ENCODE peak calls at places on chromosomes 6 and 20, in eight cellular contexts. B, S, G, D, K, M, A and J are unnamed samples.

GRCh38 chr6:90217621-90218496 is 78.8 kb downstream of the BACH2 start:
- DNase-seq in B (no peak), S (no peak), G (no peak), D (no peak), K (peak; percentile 70), M (peak; percentile 87), A (no peak), J (no peak)

GRCh38 chr6:15752820-15753219 is 90.0 kb upstream of the DTNBP1 start:
- DNase-seq in B (no peak), S (no peak), G (no peak), D (no peak), K (no peak), M (no peak), A (no peak), J (no peak)

GRCh38 chr6:129744201-129744879 is 34.4 kb upstream of the ARHGAP18 start:
- DNase-seq in B (no peak), S (no peak), G (no peak), D (no peak), K (no peak), M (no peak), A (peak; percentile 94), J (no peak)

GRCh38 chr20:62208805-62209755 is 11.0 kb downstream of the HRH3 start:
- DNase-seq in B (peak; percentile 42), S (peak; percentile 9), G (no peak), D (no peak), K (peak; percentile 63), M (no peak), A (no peak), J (no peak)

GRCh38 chr6:52416629-52417151 is 3.5 kb upstream of the EFHC1 start:
- DNase-seq in B (peak; percentile 58), S (no peak), G (no peak), D (no peak), K (peak; percentile 49), M (no peak), A (peak; percentile 66), J (peak; percentile 16)

GRCh38 chr6:128519931-128520435 is 416 bp downstream of the PTPRK start:
- DNase-seq in B (peak; percentile 35), S (peak; percentile 44), G (peak; percentile 37), D (no peak), K (no peak), M (no peak), A (no peak), J (peak; percentile 12)

GRCh38 chr6:133432021-133432989 is 191.1 kb downstream of the EYA4 start:
- DNase-seq in B (no peak), S (no peak), G (no peak), D (no peak), K (no peak), M (no peak), A (no peak), J (no peak)

GRCh38 chr6:1622220-1622841 is 12.6 kb downstream of the FOXC1 start:
- DNase-seq in B (peak; percentile 92), S (no peak), G (no peak), D (no peak), K (no peak), M (no peak), A (no peak), J (no peak)

GRCh38 chr20:6140947-6141346 is 18.1 kb upstream of the FERMT1 start:
- DNase-seq in B (peak; percentile 22), S (no peak), G (no peak), D (no peak), K (no peak), M (no peak), A (no peak), J (no peak)

GRCh38 chr6:16129623-16130243 is 847 bp downstream of the MYLIP start:
- DNase-seq in B (no peak), S (no peak), G (peak; percentile 26), D (no peak), K (peak; percentile 49), M (no peak), A (peak; percentile 9), J (peak; percentile 57)

GRCh38 chr20:37336369-37337207 is 9.4 kb upstream of the SRC start:
- DNase-seq in B (peak; percentile 79), S (peak; percentile 68), G (peak; percentile 70), D (no peak), K (no peak), M (peak; percentile 77), A (peak; percentile 15), J (no peak)

GRCh38 chr6:72367439-72367838 is 254.4 kb upstream of the KCNQ5 start:
- DNase-seq in B (no peak), S (no peak), G (no peak), D (no peak), K (no peak), M (no peak), A (no peak), J (no peak)

GRCh38 chr20:50295762-50296449 is 105.3 kb downstream of the CEBPB start:
- DNase-seq in B (peak; percentile 87), S (no peak), G (no peak), D (no peak), K (no peak), M (no peak), A (no peak), J (no peak)

GRCh38 chr20:19903168-19903676 is 113.9 kb upstream of the NAA20 start:
- DNase-seq in B (no peak), S (no peak), G (no peak), D (no peak), K (peak; percentile 16), M (no peak), A (peak; percentile 20), J (no peak)

GRCh38 chr20:17471606-17472187 is 59.5 kb downstream of the BFSP1 start:
- DNase-seq in B (no peak), S (no peak), G (no peak), D (no peak), K (no peak), M (no peak), A (no peak), J (no peak)

GRCh38 chr6:25423358-25423757 is 144.2 kb downstream of the CARMIL1 start:
- DNase-seq in B (no peak), S (no peak), G (no peak), D (no peak), K (no peak), M (no peak), A (no peak), J (no peak)

GRCh38 chr6:25427549-25427948 is 148.4 kb downstream of the CARMIL1 start:
- DNase-seq in B (no peak), S (no peak), G (no peak), D (no peak), K (no peak), M (no peak), A (peak; percentile 25), J (no peak)

GRCh38 chr6:25431642-25432307 is 152.6 kb downstream of the CARMIL1 start:
- DNase-seq in B (no peak), S (no peak), G (no peak), D (no peak), K (no peak), M (no peak), A (no peak), J (no peak)

GRCh38 chr6:25424303-25424702 is 145.1 kb downstream of the CARMIL1 start:
- DNase-seq in B (no peak), S (no peak), G (no peak), D (no peak), K (no peak), M (no peak), A (no peak), J (no peak)

GRCh38 chr6:25428758-25429317 is 149.7 kb downstream of the CARMIL1 start:
- DNase-seq in B (no peak), S (no peak), G (no peak), D (no peak), K (no peak), M (no peak), A (no peak), J (no peak)
- H3K27ac ChIP-seq in B (no peak overlapping the region), S (no peak overlapping the region), G (no peak overlapping the region), D (no peak overlapping the region), K (no peak overlapping the region), M (no peak overlapping the region), A (no peak overlapping the region), J (no peak overlapping the region)

DNA sequence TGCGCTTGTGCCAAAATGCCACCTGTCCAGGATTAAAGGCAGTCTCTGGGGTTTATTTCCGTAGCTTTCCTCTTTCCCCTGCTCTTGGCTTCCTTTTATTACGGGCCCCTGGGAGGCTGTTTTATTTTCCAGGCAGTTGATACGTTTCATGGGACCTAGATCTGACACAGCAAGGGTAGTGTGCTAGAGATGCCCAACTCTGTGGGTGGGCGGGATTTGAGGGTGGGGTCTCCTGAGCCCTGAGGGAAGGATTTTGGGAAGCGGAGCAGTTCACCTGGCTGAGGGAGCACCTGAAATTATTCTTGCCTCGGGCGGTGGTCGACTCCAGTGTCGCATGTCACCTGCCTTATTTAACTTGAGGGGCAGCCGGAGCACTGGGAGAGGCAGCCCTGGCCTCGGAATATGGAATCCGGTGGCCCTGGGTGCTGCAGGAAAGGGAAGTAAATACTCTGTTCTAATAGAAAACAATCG is 9.6 kb upstream of the NKX2-2 start:
- DNase-seq in B (no peak), S (no peak), G (no peak), D (no peak), K (no peak), M (no peak), A (no peak), J (no peak)
- H3K27ac ChIP-seq in B (no peak overlapping the region), S (no peak overlapping the region), G (no peak overlapping the region), D (no peak overlapping the region), K (no peak overlapping the region), M (no peak overlapping the region), A (no peak overlapping the region), J (no peak overlapping the region)

GRCh38 chr20:44597930-44598329 is 15.6 kb downstream of the PKIG start:
- DNase-seq in B (no peak), S (no peak), G (no peak), D (no peak), K (no peak), M (no peak), A (peak; percentile 22), J (no peak)
- H3K27ac ChIP-seq in B (peak overlapping the region; percentile 60), S (peak overlapping the region; percentile 55), G (peak overlapping the region; percentile 93), D (no peak overlapping the region), K (no peak overlapping the region), M (peak overlapping the region; percentile 91), A (peak overlapping the region; percentile 15), J (no peak overlapping the region)

GRCh38 chr6:18465410-18466154 is 78.4 kb downstream of the RNF144B start:
- DNase-seq in B (no peak), S (no peak), G (no peak), D (no peak), K (peak; percentile 35), M (no peak), A (no peak), J (no peak)

GRCh38 chr6:18469486-18469885 is 82.3 kb downstream of the RNF144B start:
- DNase-seq in B (no peak), S (no peak), G (no peak), D (no peak), K (no peak), M (no peak), A (no peak), J (no peak)

GRCh38 chr6:18464176-18464575 is 77.0 kb downstream of the RNF144B start:
- DNase-seq in B (no peak), S (no peak), G (no peak), D (no peak), K (no peak), M (no peak), A (no peak), J (no peak)

GRCh38 chr6:18468162-18468843 is 81.2 kb downstream of the RNF144B start:
- DNase-seq in B (no peak), S (no peak), G (no peak), D (no peak), K (no peak), M (no peak), A (no peak), J (no peak)

DNA sequence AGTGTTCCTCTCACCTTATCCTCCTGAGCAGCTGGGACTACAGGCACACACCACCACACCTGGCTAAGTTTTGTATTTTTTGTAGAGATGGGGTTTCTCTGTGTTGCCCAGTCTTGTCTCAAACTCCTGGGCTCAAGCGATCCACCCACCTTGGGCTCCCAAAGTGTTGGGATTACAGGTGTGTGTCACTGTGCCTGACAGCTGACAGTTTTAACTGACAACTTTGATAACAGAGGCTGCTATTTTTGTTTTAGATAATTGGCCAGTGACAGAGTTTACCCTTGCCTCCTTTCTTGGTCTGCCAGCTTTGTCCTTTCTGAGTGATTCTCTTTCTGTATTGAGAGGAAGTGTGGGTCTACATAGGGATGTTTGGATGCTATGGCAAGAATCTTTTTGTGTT is 80.6 kb downstream of the RNF144B start:
- DNase-seq in B (no peak), S (no peak), G (no peak), D (no peak), K (no peak), M (no peak), A (no peak), J (no peak)
- H3K27ac ChIP-seq in B (no peak overlapping the region), S (no peak overlapping the region), G (no peak overlapping the region), D (no peak overlapping the region), K (no peak overlapping the region), M (no peak overlapping the region), A (no peak overlapping the region), J (no peak overlapping the region)